ENCODE peak calls at places on chromosomes 5 and 9, in eight cellular contexts. Y is stimulated activated naive CD8-positive, alpha-beta T cell treated with anti-CD3 and anti-CD28 coated beads, Interleukin-15, Interleukin-2, amounts not matched to agents 100 U/mL and 50 U/mL, for 24 hours; V is effector memory CD8-positive, alpha-beta T cell; C is left cardiac atrium; W is PC-3; T is DND-41; U is CD8-positive, alpha-beta T cell; E is activated T-helper 17 cell treated with anti-CD3 and anti-CD28 coated beads, Interleukin-2, amount 50 U/mL, for 72 hours. J is an unnamed sample.

GRCh38 chr9:125544988-125545651 is 161.9 kb downstream of the MAPKAP1 start:
- ATAC-seq in Y (no peak), V (no peak), C (peak; percentile 78), W (peak; percentile 61), T (no peak), U (no peak), E (no peak), J (no peak)

GRCh38 chr5:67515020-67515689 is 318.6 kb upstream of the CD180 start:
- ATAC-seq in Y (peak; percentile 84), V (peak; percentile 78), C (no peak), W (no peak), T (peak; percentile 93), U (peak; percentile 77), E (peak; percentile 92), J (peak; percentile 15)

GRCh38 chr9:5909999-5910398 is 19.3 kb downstream of the MLANA start:
- ATAC-seq in Y (peak; percentile 82), V (no peak), C (no peak), W (peak; percentile 89), T (no peak), U (no peak), E (peak; percentile 88), J (no peak)

GRCh38 chr5:154363411-154363810 is 82.4 kb upstream of the SAP30L start:
- ATAC-seq in Y (no peak), V (no peak), C (no peak), W (no peak), T (no peak), U (no peak), E (no peak), J (no peak)

GRCh38 chr5:171462928-171463843 is 43.7 kb downstream of the FGF18 start:
- ATAC-seq in Y (no peak), V (no peak), C (no peak), W (no peak), T (no peak), U (no peak), E (no peak), J (no peak)

GRCh38 chr5:6372251-6373080 is 5.9 kb downstream of the MED10 start:
- ATAC-seq in Y (no peak), V (no peak), C (peak; percentile 31), W (no peak), T (no peak), U (no peak), E (no peak), J (no peak)

GRCh38 chr5:66206465-66206864 is 62.4 kb downstream of the SREK1 start:
- ATAC-seq in Y (no peak), V (no peak), C (no peak), W (no peak), T (no peak), U (no peak), E (no peak), J (no peak)

GRCh38 chr5:42767491-42768105 is 11.0 kb downstream of the CCDC152 start:
- ATAC-seq in Y (no peak), V (peak; percentile 43), C (peak; percentile 40), W (peak; percentile 57), T (peak; percentile 62), U (no peak), E (no peak), J (no peak)

GRCh38 chr9:119968837-119969707 is 599.8 kb upstream of the BRINP1 start:
- ATAC-seq in Y (no peak), V (peak; percentile 41), C (peak; percentile 96), W (peak; percentile 59), T (peak; percentile 74), U (no peak), E (peak; percentile 55), J (peak; percentile 78)

GRCh38 chr5:111742595-111742994 is 14.4 kb downstream of the NREP start:
- ATAC-seq in Y (no peak), V (no peak), C (peak; percentile 72), W (no peak), T (peak; percentile 46), U (no peak), E (no peak), J (no peak)

GRCh38 chr5:176901260-176902101 is 2.3 kb upstream of the HK3 start:
- ATAC-seq in Y (peak; percentile 89), V (no peak), C (no peak), W (no peak), T (no peak), U (no peak), E (peak; percentile 95), J (peak; percentile 86)

GRCh38 chr9:116647515-116647809 is 39.6 kb upstream of the TRIM32 start:
- ATAC-seq in Y (no peak), V (no peak), C (peak; percentile 67), W (no peak), T (no peak), U (no peak), E (no peak), J (no peak)

GRCh38 chr5:2128696-2129340 is 246.1 kb upstream of the IRX4 start:
- ATAC-seq in Y (no peak), V (no peak), C (no peak), W (no peak), T (no peak), U (no peak), E (no peak), J (no peak)

GRCh38 chr5:35420200-35420599 is 189.9 kb upstream of the PRLR start:
- ATAC-seq in Y (no peak), V (no peak), C (no peak), W (no peak), T (no peak), U (no peak), E (no peak), J (no peak)

GRCh38 chr5:146765089-146765832 is 113.3 kb downstream of the PPP2R2B start:
- ATAC-seq in Y (no peak), V (peak; percentile 98), C (no peak), W (no peak), T (no peak), U (peak; percentile 69), E (peak; percentile 54), J (no peak)

GRCh38 chr5:75189353-75189752 is 47.3 kb downstream of the ANKRD31 start:
- ATAC-seq in Y (no peak), V (no peak), C (no peak), W (no peak), T (no peak), U (no peak), E (no peak), J (no peak)

GRCh38 chr5:72470817-72471216 is 36.4 kb downstream of the ZNF366 start:
- ATAC-seq in Y (no peak), V (no peak), C (no peak), W (peak; percentile 58), T (no peak), U (no peak), E (no peak), J (no peak)

GRCh38 chr5:168740821-168741213 is 161.6 kb upstream of the PANK3 start:
- ATAC-seq in Y (no peak), V (no peak), C (peak; percentile 85), W (no peak), T (no peak), U (no peak), E (no peak), J (no peak)

GRCh38 chr5:72248352-72249032 is 71.5 kb downstream of the MRPS27 start:
- ATAC-seq in Y (no peak), V (no peak), C (peak; percentile 70), W (peak; percentile 37), T (no peak), U (no peak), E (no peak), J (no peak)

GRCh38 chr9:114856210-114856941 is 50.5 kb upstream of the TNFSF15 start:
- ATAC-seq in Y (no peak), V (no peak), C (peak; percentile 78), W (no peak), T (no peak), U (no peak), E (no peak), J (no peak)

GRCh38 chr5:137752873-137753226 is 1.3 kb downstream of the HNRNPA0 start:
- ATAC-seq in Y (no peak), V (no peak), C (peak; percentile 2), W (no peak), T (no peak), U (no peak), E (no peak), J (no peak)